ENCODE peak calls at places on chromosomes 2 and 18, in six cellular contexts. G is tibial artery, X is MCF 10A, N is Panc1, L is progenitor cell of endocrine pancreas, H is IMR-90. M is an unnamed sample.

GRCh38 chr2:182858671-182859070 is 7.8 kb downstream of the FRZB start:
- DNase-seq in H (peak; percentile 26), L (no peak), G (no peak), N (no peak), X (no peak), M (no peak)

GRCh38 chr2:212997526-212998020 is 153.8 kb downstream of the IKZF2 start:
- DNase-seq in G (no peak), N (no peak), H (no peak), X (no peak), L (no peak), M (no peak)

GRCh38 chr18:984004-984403 is 79.3 kb downstream of the ADCYAP1 start:
- DNase-seq in H (no peak), L (no peak), G (no peak), N (no peak), X (no peak), M (no peak)

GRCh38 chr2:168757223-168757622 is 45.2 kb upstream of the NOSTRIN start:
- DNase-seq in N (no peak), X (no peak), H (no peak), L (no peak), G (no peak), M (no peak)

GRCh38 chr2:136248242-136248641 is 130.3 kb upstream of the CXCR4 start:
- DNase-seq in N (no peak), L (no peak), G (no peak), X (peak; percentile 74), H (peak; percentile 30), M (no peak)

GRCh38 chr2:237287874-237288273 is 126.1 kb downstream of the COL6A3 start:
- DNase-seq in H (peak; percentile 54), X (no peak), G (no peak), N (no peak), L (no peak), M (no peak)

GRCh38 chr2:228599781-228600180 is 418.3 kb upstream of the SPHKAP start:
- DNase-seq in X (no peak), G (no peak), L (no peak), N (no peak), H (no peak), M (no peak)

GRCh38 chr2:46942143-46942526 is 26.5 kb upstream of the MCFD2 start:
- DNase-seq in L (no peak), G (peak; percentile 78), N (no peak), X (peak; percentile 42), H (no peak), M (no peak)

GRCh38 chr2:218272531-218273212 is 2.4 kb downstream of the PNKD start:
- DNase-seq in N (peak; percentile 77), X (peak; percentile 96), G (peak; percentile 99), L (peak; percentile 76), H (peak; percentile 84), M (peak; percentile 85)

GRCh38 chr2:37387143-37387835 is 42.9 kb downstream of the QPCT start:
- DNase-seq in L (no peak), H (peak; percentile 93), G (no peak), N (no peak), X (no peak), M (no peak)

GRCh38 chr2:174788291-174788929 is 24.1 kb upstream of the CHRNA1 start:
- DNase-seq in H (peak; percentile 51), X (peak; percentile 18), G (no peak), N (no peak), L (no peak), M (no peak)

GRCh38 chr18:47754311-47755101 is 176.0 kb downstream of the SMAD2 start:
- DNase-seq in N (no peak), H (no peak), L (peak; percentile 78), G (no peak), X (peak; percentile 45), M (no peak)

GRCh38 chr2:120423167-120423943 is 77.4 kb downstream of the INHBB start:
- DNase-seq in L (no peak), G (peak; percentile 42), X (peak; percentile 25), H (no peak), N (no peak), M (no peak)

GRCh38 chr2:51013060-51013746 is 18.7 kb downstream of the NRXN1 start:
- DNase-seq in X (peak; percentile 50), G (no peak), N (no peak), H (peak; percentile 12), L (no peak), M (no peak)

DNA sequence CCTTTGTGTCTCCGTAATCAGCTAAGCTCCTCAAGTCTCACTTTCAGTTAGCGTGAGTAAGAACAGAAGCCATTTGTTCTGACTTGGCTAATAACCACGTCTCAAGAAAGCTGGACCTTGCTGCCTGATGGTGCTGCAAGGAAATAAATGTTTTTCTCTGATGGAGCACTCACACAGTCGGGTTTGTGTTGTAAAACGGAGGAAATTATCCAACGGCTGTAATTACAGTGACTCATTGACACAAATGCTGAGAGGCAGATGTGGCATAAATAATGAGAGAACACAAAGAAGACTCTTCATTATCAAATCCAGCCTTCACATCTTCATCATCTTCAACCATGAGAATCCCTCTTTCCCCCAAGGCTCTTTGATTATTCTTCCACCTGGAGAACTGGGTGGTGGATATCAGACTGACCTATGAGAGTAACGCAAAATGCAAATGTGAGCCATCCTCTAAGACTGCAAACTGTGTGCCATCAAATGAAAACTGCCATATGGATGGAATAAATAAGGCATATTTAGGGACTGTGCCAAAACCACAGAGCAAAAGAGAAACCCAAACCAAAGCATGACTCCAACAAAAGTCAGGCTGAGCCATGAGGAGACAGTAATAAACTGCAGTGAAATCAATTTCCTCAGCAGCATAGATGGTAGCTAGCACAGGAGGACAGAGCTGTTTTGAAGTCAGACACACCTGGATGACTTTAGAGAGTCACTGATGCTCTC is 252.5 kb downstream of the RND3 start:
- DNase-seq in X (peak; percentile 29), H (peak; percentile 93), N (no peak), L (no peak), G (no peak), M (no peak)
- TF ChIP-seq CTCF in X (no peak), H (no peak), N (no peak), L (no peak), G (no peak), M (no peak)

GRCh38 chr2:21928292-21928691 is 804.5 kb downstream of the TDRD15 start:
- DNase-seq in L (no peak), N (no peak), G (no peak), H (peak; percentile 5), X (no peak), M (no peak)
- TF ChIP-seq CTCF in L (peak; percentile 43), N (no peak), G (no peak), H (peak; percentile 20), X (no peak), M (peak; percentile 42)

GRCh38 chr2:13193900-13194299 is 477.2 kb downstream of the TRIB2 start:
- DNase-seq in N (peak; percentile 8), X (peak; percentile 55), G (no peak), H (peak; percentile 16), L (no peak), M (no peak)
- TF ChIP-seq CTCF in N (peak; percentile 59), X (peak; percentile 58), G (no peak), H (peak; percentile 32), L (peak; percentile 57), M (no peak)

GRCh38 chr2:176117823-176118376 is 1.3 kb downstream of the HOXD10 start:
- DNase-seq in G (no peak), L (no peak), N (no peak), X (no peak), H (no peak), M (no peak)

GRCh38 chr2:176117162-176117822 is 714 bp downstream of the HOXD10 start:
- DNase-seq in X (no peak), G (no peak), H (no peak), L (no peak), N (no peak), M (no peak)

GRCh38 chr2:176120369-176121307 is 1.9 kb upstream of the HOXD9 start:
- DNase-seq in N (no peak), X (no peak), L (no peak), G (no peak), H (no peak), M (no peak)

GRCh38 chr2:176115883-176116813 is at the start of gene HOXD10:
- DNase-seq in N (no peak), G (no peak), H (no peak), X (no peak), L (no peak), M (no peak)

GRCh38 chr2:176118606-176119370 is 2.2 kb downstream of the HOXD10 start:
- DNase-seq in N (no peak), X (peak; percentile 59), L (no peak), G (no peak), H (no peak), M (no peak)
- TF ChIP-seq CTCF in N (peak; percentile 89), X (peak; percentile 54), L (peak; percentile 57), G (no peak), H (peak; percentile 19), M (peak; percentile 64)

DNA sequence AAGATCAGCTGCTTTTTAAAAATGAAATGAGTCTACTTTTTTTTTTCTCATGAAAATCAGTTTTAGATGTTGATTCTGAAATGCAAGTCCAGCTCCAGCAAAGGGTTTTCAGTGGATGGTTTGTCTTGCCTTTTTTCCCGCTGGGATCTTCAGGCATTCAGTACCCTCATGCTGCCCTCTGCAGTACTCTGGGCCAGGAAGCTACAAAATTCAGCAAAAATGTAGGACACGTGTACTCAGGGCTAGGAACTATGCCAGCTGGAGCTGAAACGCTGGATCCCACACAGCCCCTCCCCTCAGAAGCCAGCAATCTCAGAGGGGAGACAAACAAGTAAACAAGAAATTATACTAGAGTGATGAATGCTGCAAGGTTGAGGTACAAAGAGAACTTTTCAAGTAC is 97.3 kb downstream of the MMADHC start:
- DNase-seq in G (no peak), X (peak; percentile 12), L (no peak), N (no peak), H (no peak), M (no peak)
- TF ChIP-seq CTCF in G (no peak), X (no peak), L (no peak), N (no peak), H (no peak), M (no peak)

DNA sequence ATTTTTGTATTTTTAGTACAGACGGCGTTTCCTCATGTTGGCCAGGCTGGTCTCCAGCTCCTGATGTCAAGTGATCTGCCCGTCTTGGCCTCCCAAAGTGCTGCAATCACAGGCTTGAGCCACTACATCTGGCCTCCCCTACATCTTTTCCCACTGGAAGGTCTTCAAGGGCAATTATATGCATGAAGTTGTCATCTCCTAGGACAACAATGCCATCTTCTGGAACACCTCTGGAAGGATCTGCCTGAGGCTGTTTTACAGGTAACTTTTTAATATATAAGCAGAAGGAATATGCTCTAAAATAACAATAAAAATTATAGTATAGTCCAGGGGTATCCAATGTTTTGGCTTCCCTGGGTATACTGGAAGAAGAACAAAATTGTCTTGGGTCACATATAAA is 321.4 kb downstream of the AFF3 start:
- DNase-seq in N (no peak), G (no peak), L (no peak), X (no peak), H (no peak), M (no peak)
- TF ChIP-seq CTCF in N (no peak), G (no peak), L (no peak), X (no peak), H (no peak), M (no peak)